ENCODE peak calls at places on chromosome 13, in four cellular contexts. One of them, this sample, is unnamed.

GRCh38 chr13:79404985-79405384 is 1.1 kb downstream of the RBM26 start:
- DNase-seq in PC-3: no peak
- DNase-seq in GM23338: peak; percentile 27
- DNase-seq in GM23248: peak; percentile 50
- DNase-seq in this sample: peak; percentile 59

GRCh38 chr13:107025991-107026390 is 458.1 kb upstream of the ARGLU1 start:
- DNase-seq in PC-3: peak; percentile 49
- DNase-seq in GM23338: no peak
- DNase-seq in GM23248: no peak
- DNase-seq in this sample: no peak

GRCh38 chr13:112766336-112766735 is 76.5 kb downstream of the ATP11A start:
- DNase-seq in PC-3: no peak
- DNase-seq in GM23338: no peak
- DNase-seq in GM23248: no peak
- DNase-seq in this sample: no peak

GRCh38 chr13:99080131-99080530 is 102.3 kb upstream of the DOCK9 start:
- DNase-seq in PC-3: no peak
- DNase-seq in GM23338: no peak
- DNase-seq in GM23248: no peak
- DNase-seq in this sample: no peak

GRCh38 chr13:79989251-79989661 is 351.7 kb downstream of the SPRY2 start:
- DNase-seq in PC-3: peak; percentile 89
- DNase-seq in GM23338: no peak
- DNase-seq in GM23248: peak; percentile 78
- DNase-seq in this sample: no peak

GRCh38 chr13:111184685-111185401 is 69.7 kb downstream of the ARHGEF7 start:
- DNase-seq in PC-3: no peak
- DNase-seq in GM23338: no peak
- DNase-seq in GM23248: no peak
- DNase-seq in this sample: peak; percentile 96

GRCh38 chr13:110882972-110883371 is 31.9 kb downstream of the ANKRD10 start:
- DNase-seq in PC-3: no peak
- DNase-seq in GM23338: no peak
- DNase-seq in GM23248: peak; percentile 53
- DNase-seq in this sample: no peak

GRCh38 chr13:20387006-20387405 is 138.7 kb downstream of the CRYL1 start:
- DNase-seq in PC-3: no peak
- DNase-seq in GM23338: no peak
- DNase-seq in GM23248: no peak
- DNase-seq in this sample: no peak

GRCh38 chr13:45119469-45119989 is 781 bp upstream of the GTF2F2 start:
- DNase-seq in PC-3: no peak
- DNase-seq in GM23338: no peak
- DNase-seq in GM23248: peak; percentile 54
- DNase-seq in this sample: peak; percentile 65

GRCh38 chr13:60267498-60268202 is 103.9 kb upstream of the DIAPH3 start:
- DNase-seq in PC-3: no peak
- DNase-seq in GM23338: peak; percentile 79
- DNase-seq in GM23248: peak; percentile 6
- DNase-seq in this sample: peak; percentile 66

GRCh38 chr13:99722931-99723330 is 221.7 kb downstream of the TM9SF2 start:
- DNase-seq in PC-3: no peak
- DNase-seq in GM23338: no peak
- DNase-seq in GM23248: no peak
- DNase-seq in this sample: no peak

GRCh38 chr13:99119686-99120085 is 81.0 kb upstream of the UBAC2 start:
- DNase-seq in PC-3: no peak
- DNase-seq in GM23338: no peak
- DNase-seq in GM23248: no peak
- DNase-seq in this sample: no peak

GRCh38 chr13:49098198-49098597 is 121.9 kb upstream of the MLNR start:
- DNase-seq in PC-3: peak; percentile 75
- DNase-seq in GM23338: no peak
- DNase-seq in GM23248: peak; percentile 93
- DNase-seq in this sample: no peak

GRCh38 chr13:33454844-33455256 is 169.3 kb upstream of the STARD13 start:
- DNase-seq in PC-3: peak; percentile 56
- DNase-seq in GM23338: no peak
- DNase-seq in GM23248: peak; percentile 79
- DNase-seq in this sample: no peak

GRCh38 chr13:108227651-108228272 is 9.6 kb downstream of the ABHD13 start:
- DNase-seq in PC-3: peak; percentile 67
- DNase-seq in GM23338: peak; percentile 43
- DNase-seq in GM23248: peak; percentile 44
- DNase-seq in this sample: peak; percentile 82

GRCh38 chr13:112928958-112929777 is 39.8 kb upstream of the MCF2L start:
- DNase-seq in PC-3: no peak
- DNase-seq in GM23338: no peak
- DNase-seq in GM23248: peak; percentile 35
- DNase-seq in this sample: no peak

GRCh38 chr13:48567521-48568331 is 34.8 kb upstream of the RCBTB2 start:
- DNase-seq in PC-3: no peak
- DNase-seq in GM23338: no peak
- DNase-seq in GM23248: peak; percentile 58
- DNase-seq in this sample: no peak

GRCh38 chr13:34294483-34295129 is 476.7 kb downstream of the RFC3 start:
- DNase-seq in PC-3: no peak
- DNase-seq in GM23338: no peak
- DNase-seq in GM23248: peak; percentile 37
- DNase-seq in this sample: no peak

GRCh38 chr13:21984156-21984555 is 313.3 kb downstream of the FGF9 start:
- DNase-seq in PC-3: no peak
- DNase-seq in GM23338: no peak
- DNase-seq in GM23248: no peak
- DNase-seq in this sample: no peak

GRCh38 chr13:27920677-27921420 is 1.0 kb downstream of the PDX1 start:
- DNase-seq in PC-3: peak; percentile 26
- DNase-seq in GM23338: peak; percentile 52
- DNase-seq in GM23248: peak; percentile 46
- DNase-seq in this sample: no peak

GRCh38 chr13:82758056-82758455 is 1124.2 kb downstream of the SLITRK1 start:
- DNase-seq in PC-3: peak; percentile 48
- DNase-seq in GM23338: peak; percentile 83
- DNase-seq in GM23248: peak; percentile 41
- DNase-seq in this sample: peak; percentile 44

GRCh38 chr13:26168835-26169234 is 53.3 kb downstream of the RNF6 start:
- DNase-seq in PC-3: no peak
- DNase-seq in GM23338: no peak
- DNase-seq in GM23248: no peak
- DNase-seq in this sample: no peak
- H2AFZ ChIP-seq in PC-3: no peak overlapping the region
- H2AFZ ChIP-seq in GM23338: no peak overlapping the region
- H2AFZ ChIP-seq in GM23248: no peak overlapping the region
- H2AFZ ChIP-seq in this sample: no peak overlapping the region

GRCh38 chr13:32407854-32408253 is 20.1 kb downstream of the N4BP2L1 start:
- DNase-seq in PC-3: no peak
- DNase-seq in GM23338: no peak
- DNase-seq in GM23248: no peak
- DNase-seq in this sample: no peak

GRCh38 chr13:32408999-32409313 is 19.0 kb downstream of the N4BP2L1 start:
- DNase-seq in PC-3: no peak
- DNase-seq in GM23338: no peak
- DNase-seq in GM23248: no peak
- DNase-seq in this sample: no peak

GRCh38 chr13:32408296-32408998 is 19.5 kb downstream of the N4BP2L1 start:
- DNase-seq in PC-3: no peak
- DNase-seq in GM23338: no peak
- DNase-seq in GM23248: no peak
- DNase-seq in this sample: no peak

GRCh38 chr13:32403108-32403507 is 24.8 kb downstream of the N4BP2L1 start:
- DNase-seq in PC-3: no peak
- DNase-seq in GM23338: no peak
- DNase-seq in GM23248: no peak
- DNase-seq in this sample: no peak
- H3K4me3 ChIP-seq in PC-3: no peak overlapping the region
- H3K4me3 ChIP-seq in GM23338: no peak overlapping the region
- H3K4me3 ChIP-seq in GM23248: no peak overlapping the region
- H3K4me3 ChIP-seq in this sample: no peak overlapping the region

GRCh38 chr13:77828815-77829214 is 89.8 kb downstream of the EDNRB start:
- DNase-seq in PC-3: no peak
- DNase-seq in GM23338: no peak
- DNase-seq in GM23248: no peak
- DNase-seq in this sample: no peak
- H3K9me2 ChIP-seq in PC-3: no peaks in the 10 kb centered on the region
- H3K9me2 ChIP-seq in GM23338: peaks cover 3% of the 10 kb centered on the region
- H3K9me2 ChIP-seq in GM23248: no peaks in the 10 kb centered on the region
- H3K9me2 ChIP-seq in this sample: no peaks in the 10 kb centered on the region

GRCh38 chr13:94739235-94739634 is 26.9 kb upstream of the SOX21 start:
- DNase-seq in PC-3: no peak
- DNase-seq in GM23338: no peak
- DNase-seq in GM23248: no peak
- DNase-seq in this sample: no peak
- H2AFZ ChIP-seq in PC-3: no peak overlapping the region
- H2AFZ ChIP-seq in GM23338: no peak overlapping the region
- H2AFZ ChIP-seq in GM23248: no peak overlapping the region
- H2AFZ ChIP-seq in this sample: no peak overlapping the region

GRCh38 chr13:75195479-75196111 is 286.4 kb downstream of the TBC1D4 start:
- DNase-seq in PC-3: no peak
- DNase-seq in GM23338: peak; percentile 23
- DNase-seq in GM23248: no peak
- DNase-seq in this sample: no peak
- H3K4me3 ChIP-seq in PC-3: no peak overlapping the region
- H3K4me3 ChIP-seq in GM23338: no peak overlapping the region
- H3K4me3 ChIP-seq in GM23248: no peak overlapping the region
- H3K4me3 ChIP-seq in this sample: no peak overlapping the region